ENCODE peak calls at places on chromosome 1, in five cellular contexts. M is globus pallidus; P is effector memory CD4-positive, alpha-beta T cell; U is stimulated activated CD4-positive, alpha-beta T cell treated with anti-CD3 and anti-CD28 coated beads, TNF-alpha, amount 100 ng/mL, for 24 hours; E is stimulated activated CD8-positive, alpha-beta memory T cell treated with anti-CD3 and anti-CD28 coated beads, Interleukin-4, amount 100 ng/mL, for 24 hours. I is an unnamed sample.

GRCh38 chr1:12539705-12540579 is 78.1 kb downstream of the DHRS3 start:
- DNase-seq in M (no peak), P (no peak), U (no peak), E (no peak), I (no peak)

GRCh38 chr1:238141295-238141694 is 250.6 kb upstream of the ZP4 start:
- DNase-seq in M (no peak), P (no peak), U (no peak), E (no peak), I (no peak)

GRCh38 chr1:8382608-8383525 is 65.0 kb downstream of the SLC45A1 start:
- DNase-seq in M (no peak), P (no peak), U (no peak), E (no peak), I (no peak)

GRCh38 chr1:107132195-107132594 is 8.6 kb upstream of the NTNG1 start:
- DNase-seq in M (no peak), P (no peak), U (no peak), E (no peak), I (no peak)

GRCh38 chr1:47687618-47687940 is 249.7 kb downstream of the FOXD2 start:
- DNase-seq in M (no peak), P (no peak), U (no peak), E (no peak), I (no peak)

GRCh38 chr1:247415423-247416361 is at the start of gene NLRP3:
- DNase-seq in M (peak; percentile 61), P (peak; percentile 13), U (no peak), E (no peak), I (peak; percentile 81)

GRCh38 chr1:93222987-93223675 is 42.6 kb downstream of the CCDC18 start:
- DNase-seq in M (no peak), P (no peak), U (no peak), E (no peak), I (no peak)

GRCh38 chr1:155834296-155834926 is 22.6 kb downstream of the GON4L start:
- DNase-seq in M (no peak), P (no peak), U (no peak), E (no peak), I (no peak)

GRCh38 chr1:167669209-167670139 is 39.4 kb downstream of the RCSD1 start:
- DNase-seq in M (no peak), P (no peak), U (no peak), E (no peak), I (no peak)

GRCh38 chr1:107358611-107359342 is 217.9 kb downstream of the NTNG1 start:
- DNase-seq in M (no peak), P (no peak), U (no peak), E (no peak), I (no peak)

GRCh38 chr1:164780863-164781262 is 221.9 kb downstream of the PBX1 start:
- DNase-seq in M (no peak), P (no peak), U (no peak), E (no peak), I (no peak)

GRCh38 chr1:232132572-232132971 is 497.4 kb downstream of the SIPA1L2 start:
- DNase-seq in M (no peak), P (no peak), U (no peak), E (no peak), I (no peak)

GRCh38 chr1:184648160-184648855 is 106.3 kb downstream of the EDEM3 start:
- DNase-seq in M (no peak), P (no peak), U (no peak), E (no peak), I (no peak)

GRCh38 chr1:93817819-93818569 is 61.0 kb downstream of the DNTTIP2 start:
- DNase-seq in M (no peak), P (peak; percentile 43), U (no peak), E (no peak), I (no peak)

GRCh38 chr1:228343211-228343661 is 63.4 kb downstream of the TRIM11 start:
- DNase-seq in M (no peak), P (no peak), U (no peak), E (no peak), I (no peak)

GRCh38 chr1:40301541-40302299 is 15.4 kb downstream of the COL9A2 start:
- DNase-seq in M (no peak), P (no peak), U (no peak), E (no peak), I (no peak)

GRCh38 chr1:180268556-180269044 is 38.5 kb downstream of the LHX4 start:
- DNase-seq in M (no peak), P (no peak), U (no peak), E (no peak), I (no peak)

GRCh38 chr1:160261526-160261877 is 847 bp downstream of the DCAF8 start:
- DNase-seq in M (peak; percentile 49), P (peak; percentile 72), U (peak; percentile 64), E (peak; percentile 53), I (no peak)